ENCODE peak calls at places on chromosomes 11 and 22, in six cellular contexts. One of them, this sample, is unnamed.

GRCh38 chr11:64248578-64248977 is 1.8 kb upstream of the PPP1R14B start:
- DNase-seq in neuronal stem cell: no peak
- DNase-seq in mesenchymal stem cell: no peak
- DNase-seq in IMR-90: no peak
- DNase-seq in H9: peak
- DNase-seq in mesendoderm: peak
- DNase-seq in this sample: no peak

GRCh38 chr22:45273452-45274075 is 11.2 kb upstream of the UPK3A start:
- DNase-seq in neuronal stem cell: no peak
- DNase-seq in mesenchymal stem cell: no peak
- DNase-seq in IMR-90: no peak
- DNase-seq in H9: no peak
- DNase-seq in mesendoderm: no peak
- DNase-seq in this sample: no peak

GRCh38 chr11:23932485-23932898 is 564.4 kb upstream of the LUZP2 start:
- DNase-seq in neuronal stem cell: no peak
- DNase-seq in mesenchymal stem cell: peak
- DNase-seq in IMR-90: peak
- DNase-seq in H9: no peak
- DNase-seq in mesendoderm: peak
- DNase-seq in this sample: no peak

GRCh38 chr22:26713823-26714449 is 56.5 kb downstream of the MIAT start:
- DNase-seq in neuronal stem cell: no peak
- DNase-seq in mesenchymal stem cell: peak
- DNase-seq in IMR-90: no peak
- DNase-seq in H9: no peak
- DNase-seq in mesendoderm: no peak
- DNase-seq in this sample: no peak

GRCh38 chr11:86669424-86669823 is 3.0 kb downstream of the ME3 start:
- DNase-seq in neuronal stem cell: no peak
- DNase-seq in mesenchymal stem cell: no peak
- DNase-seq in IMR-90: no peak
- DNase-seq in H9: no peak
- DNase-seq in mesendoderm: peak
- DNase-seq in this sample: no peak

GRCh38 chr22:48943567-48944432 is 883.9 kb downstream of the BRD1 start:
- DNase-seq in neuronal stem cell: peak
- DNase-seq in mesenchymal stem cell: no peak
- DNase-seq in IMR-90: no peak
- DNase-seq in H9: peak
- DNase-seq in mesendoderm: peak
- DNase-seq in this sample: peak

GRCh38 chr11:82767123-82767522 is 33.5 kb upstream of the FAM181B start:
- DNase-seq in neuronal stem cell: no peak
- DNase-seq in mesenchymal stem cell: no peak
- DNase-seq in IMR-90: no peak
- DNase-seq in H9: no peak
- DNase-seq in mesendoderm: no peak
- DNase-seq in this sample: no peak

GRCh38 chr11:69307421-69307820 is 13.5 kb downstream of the MYEOV start:
- DNase-seq in neuronal stem cell: no peak
- DNase-seq in mesenchymal stem cell: no peak
- DNase-seq in IMR-90: no peak
- DNase-seq in H9: no peak
- DNase-seq in mesendoderm: no peak
- DNase-seq in this sample: no peak

GRCh38 chr22:49807780-49808708 is 19.6 kb downstream of the BRD1 start:
- DNase-seq in neuronal stem cell: no peak
- DNase-seq in mesenchymal stem cell: no peak
- DNase-seq in IMR-90: no peak
- DNase-seq in H9: no peak
- DNase-seq in mesendoderm: no peak
- DNase-seq in this sample: no peak

GRCh38 chr22:42217019-42217751 is 53.3 kb downstream of the TCF20 start:
- DNase-seq in neuronal stem cell: no peak
- DNase-seq in mesenchymal stem cell: peak
- DNase-seq in IMR-90: peak
- DNase-seq in H9: no peak
- DNase-seq in mesendoderm: no peak
- DNase-seq in this sample: no peak

GRCh38 chr22:19877626-19878339 is 23.1 kb upstream of the GNB1L start:
- DNase-seq in neuronal stem cell: no peak
- DNase-seq in mesenchymal stem cell: peak
- DNase-seq in IMR-90: peak
- DNase-seq in H9: no peak
- DNase-seq in mesendoderm: no peak
- DNase-seq in this sample: no peak

GRCh38 chr11:120801801-120802689 is 221.9 kb upstream of the TBCEL start:
- DNase-seq in neuronal stem cell: peak
- DNase-seq in mesenchymal stem cell: peak
- DNase-seq in IMR-90: peak
- DNase-seq in H9: peak
- DNase-seq in mesendoderm: peak
- DNase-seq in this sample: peak

GRCh38 chr22:26239561-26239960 is 70.3 kb downstream of the SEZ6L start:
- DNase-seq in neuronal stem cell: no peak
- DNase-seq in mesenchymal stem cell: no peak
- DNase-seq in IMR-90: no peak
- DNase-seq in H9: peak
- DNase-seq in mesendoderm: no peak
- DNase-seq in this sample: no peak

GRCh38 chr22:39995346-39996252 is 845 bp downstream of the FAM83F start:
- DNase-seq in neuronal stem cell: no peak
- DNase-seq in mesenchymal stem cell: no peak
- DNase-seq in IMR-90: no peak
- DNase-seq in H9: peak
- DNase-seq in mesendoderm: peak
- DNase-seq in this sample: no peak

DNA sequence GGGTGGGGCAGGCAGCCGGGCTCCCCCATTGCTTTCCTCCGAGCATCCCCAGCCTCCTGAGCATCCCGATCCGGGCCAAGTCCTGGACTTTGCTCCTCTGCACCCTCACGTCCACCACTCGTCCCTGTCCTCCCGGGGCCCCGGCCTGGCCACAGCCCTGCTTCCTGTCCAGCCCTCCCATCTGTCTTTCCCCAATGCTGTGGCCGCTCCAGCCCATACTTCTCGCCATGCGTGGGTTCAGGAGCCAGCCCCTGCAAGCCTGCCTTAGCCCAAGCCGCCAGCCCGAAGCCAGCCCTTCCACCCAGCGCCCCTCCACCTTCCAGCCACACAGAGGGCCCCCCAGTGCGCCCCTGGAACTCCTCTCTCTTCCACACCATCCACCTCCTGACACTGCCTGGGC is 23.8 kb downstream of the MRPL23 start:
- DNase-seq in neuronal stem cell: no peak
- DNase-seq in mesenchymal stem cell: no peak
- DNase-seq in IMR-90: no peak
- DNase-seq in H9: no peak
- DNase-seq in mesendoderm: no peak
- DNase-seq in this sample: no peak
- H2BK120ac ChIP-seq in neuronal stem cell: no peak
- H2BK120ac ChIP-seq in mesenchymal stem cell: no peak
- H2BK120ac ChIP-seq in IMR-90: no peak
- H2BK120ac ChIP-seq in H9: no peak
- H2BK120ac ChIP-seq in mesendoderm: no peak
- H2BK120ac ChIP-seq in this sample: no peak

GRCh38 chr11:117413616-117414015 is 86.0 kb downstream of the CEP164 start:
- DNase-seq in neuronal stem cell: no peak
- DNase-seq in mesenchymal stem cell: no peak
- DNase-seq in IMR-90: no peak
- DNase-seq in H9: no peak
- DNase-seq in mesendoderm: no peak
- DNase-seq in this sample: no peak

GRCh38 chr11:117412176-117412575 is 84.5 kb downstream of the CEP164 start:
- DNase-seq in neuronal stem cell: no peak
- DNase-seq in mesenchymal stem cell: no peak
- DNase-seq in IMR-90: no peak
- DNase-seq in H9: no peak
- DNase-seq in mesendoderm: no peak
- DNase-seq in this sample: no peak

GRCh38 chr11:117415358-117415896 is 87.8 kb downstream of the CEP164 start:
- DNase-seq in neuronal stem cell: no peak
- DNase-seq in mesenchymal stem cell: no peak
- DNase-seq in IMR-90: no peak
- DNase-seq in H9: no peak
- DNase-seq in mesendoderm: no peak
- DNase-seq in this sample: no peak

GRCh38 chr11:117412653-117413275 is 85.1 kb downstream of the CEP164 start:
- DNase-seq in neuronal stem cell: no peak
- DNase-seq in mesenchymal stem cell: no peak
- DNase-seq in IMR-90: no peak
- DNase-seq in H9: no peak
- DNase-seq in mesendoderm: no peak
- DNase-seq in this sample: no peak

GRCh38 chr11:117414724-117415123 is 87.1 kb downstream of the CEP164 start:
- DNase-seq in neuronal stem cell: no peak
- DNase-seq in mesenchymal stem cell: no peak
- DNase-seq in IMR-90: no peak
- DNase-seq in H9: no peak
- DNase-seq in mesendoderm: no peak
- DNase-seq in this sample: no peak
- H2BK15ac ChIP-seq in neuronal stem cell: no peak
- H2BK15ac ChIP-seq in mesenchymal stem cell: no peak
- H2BK15ac ChIP-seq in IMR-90: no peak
- H2BK15ac ChIP-seq in H9: no peak
- H2BK15ac ChIP-seq in mesendoderm: no peak
- H2BK15ac ChIP-seq in this sample: no peak

GRCh38 chr11:36101466-36101865 is 157.6 kb downstream of the LDLRAD3 start:
- DNase-seq in neuronal stem cell: no peak
- DNase-seq in mesenchymal stem cell: no peak
- DNase-seq in IMR-90: no peak
- DNase-seq in H9: no peak
- DNase-seq in mesendoderm: no peak
- DNase-seq in this sample: no peak

GRCh38 chr11:36104660-36104992 is 160.8 kb downstream of the LDLRAD3 start:
- DNase-seq in neuronal stem cell: no peak
- DNase-seq in mesenchymal stem cell: no peak
- DNase-seq in IMR-90: no peak
- DNase-seq in H9: no peak
- DNase-seq in mesendoderm: no peak
- DNase-seq in this sample: no peak

GRCh38 chr11:36102868-36103267 is 159.0 kb downstream of the LDLRAD3 start:
- DNase-seq in neuronal stem cell: no peak
- DNase-seq in mesenchymal stem cell: no peak
- DNase-seq in IMR-90: no peak
- DNase-seq in H9: no peak
- DNase-seq in mesendoderm: no peak
- DNase-seq in this sample: no peak

GRCh38 chr11:36105743-36106581 is 162.1 kb downstream of the LDLRAD3 start:
- DNase-seq in neuronal stem cell: no peak
- DNase-seq in mesenchymal stem cell: no peak
- DNase-seq in IMR-90: no peak
- DNase-seq in H9: no peak
- DNase-seq in mesendoderm: no peak
- DNase-seq in this sample: no peak

DNA sequence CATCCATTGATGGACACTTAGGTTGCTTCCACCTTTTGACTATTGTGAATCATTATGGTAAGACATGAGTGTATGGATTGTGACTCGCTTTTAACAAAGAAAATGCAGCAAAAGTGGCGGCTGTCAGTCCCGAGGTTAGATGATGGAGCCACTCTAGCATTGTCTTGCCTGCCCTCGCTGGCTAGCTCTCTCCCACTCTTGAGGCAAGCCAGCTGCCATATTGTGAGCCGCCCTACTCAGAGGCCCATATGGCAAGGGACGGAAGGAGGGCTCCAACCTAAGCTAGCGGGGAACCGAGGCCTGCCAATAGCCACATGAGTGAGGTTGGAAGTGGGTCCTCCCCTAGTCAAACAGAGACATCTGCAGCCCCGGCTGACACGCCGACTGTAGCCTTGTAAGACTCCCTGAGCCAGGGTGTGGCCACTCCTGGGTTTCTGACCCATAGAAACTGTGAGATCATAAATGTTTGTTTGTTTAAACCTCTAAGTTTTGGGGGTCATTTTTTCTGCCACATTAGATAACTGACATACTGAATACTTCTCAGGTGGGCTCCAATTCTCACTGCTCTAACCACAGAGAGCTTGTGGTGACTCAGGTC is 160.2 kb downstream of the LDLRAD3 start:
- DNase-seq in neuronal stem cell: no peak
- DNase-seq in mesenchymal stem cell: no peak
- DNase-seq in IMR-90: no peak
- DNase-seq in H9: no peak
- DNase-seq in mesendoderm: no peak
- DNase-seq in this sample: no peak
- H3K18ac ChIP-seq in neuronal stem cell: peak
- H3K18ac ChIP-seq in mesenchymal stem cell: no peak
- H3K18ac ChIP-seq in IMR-90: no peak
- H3K18ac ChIP-seq in H9: peak
- H3K18ac ChIP-seq in mesendoderm: peak
- H3K18ac ChIP-seq in this sample: peak

GRCh38 chr11:95922536-95923440 is 1.1 kb downstream of the MTMR2 start:
- DNase-seq in neuronal stem cell: no peak
- DNase-seq in mesenchymal stem cell: peak
- DNase-seq in IMR-90: no peak
- DNase-seq in H9: no peak
- DNase-seq in mesendoderm: no peak
- DNase-seq in this sample: no peak

GRCh38 chr11:95925011-95925410 is 1.1 kb upstream of the MTMR2 start:
- DNase-seq in neuronal stem cell: no peak
- DNase-seq in mesenchymal stem cell: peak
- DNase-seq in IMR-90: peak
- DNase-seq in H9: no peak
- DNase-seq in mesendoderm: peak
- DNase-seq in this sample: no peak

GRCh38 chr11:95923441-95923729 is 522 bp downstream of the MTMR2 start:
- DNase-seq in neuronal stem cell: no peak
- DNase-seq in mesenchymal stem cell: no peak
- DNase-seq in IMR-90: no peak
- DNase-seq in H9: no peak
- DNase-seq in mesendoderm: no peak
- DNase-seq in this sample: no peak

GRCh38 chr11:95924414-95924760 is 480 bp upstream of the MTMR2 start:
- DNase-seq in neuronal stem cell: no peak
- DNase-seq in mesenchymal stem cell: peak
- DNase-seq in IMR-90: peak
- DNase-seq in H9: no peak
- DNase-seq in mesendoderm: peak
- DNase-seq in this sample: no peak

DNA sequence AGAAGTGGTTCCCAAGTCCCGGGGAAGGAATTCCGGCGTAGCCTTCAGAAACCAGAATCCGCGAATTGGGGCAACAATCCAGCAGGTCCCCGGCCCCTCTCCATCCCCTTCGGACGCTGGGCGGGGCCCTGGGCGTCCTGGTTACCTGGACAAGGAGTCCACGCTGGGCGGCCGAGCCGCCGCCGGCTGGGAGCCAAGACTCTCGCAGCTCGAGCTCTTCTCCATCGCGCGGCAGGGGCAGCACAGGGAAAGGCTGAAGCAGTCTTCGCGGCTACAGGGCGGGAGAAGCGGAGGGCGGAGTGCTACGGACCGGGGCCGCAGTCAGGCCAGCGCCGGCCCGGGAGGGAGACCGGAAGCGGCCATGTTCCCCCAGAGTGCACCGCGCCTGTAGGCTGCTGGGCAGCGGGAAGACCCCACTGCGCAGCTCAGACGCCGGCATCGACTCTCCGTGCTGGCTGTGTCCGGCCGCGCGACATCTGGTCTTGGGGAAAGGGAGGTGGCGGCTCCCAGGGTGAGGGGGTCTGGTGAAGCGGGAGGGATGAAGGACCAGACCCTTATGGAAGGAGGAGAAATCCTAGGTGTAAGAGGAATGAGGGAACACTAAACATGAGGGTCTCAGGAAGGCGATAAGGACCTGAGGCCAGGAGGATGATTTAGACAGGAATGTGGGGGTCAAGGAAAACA is at the start of gene MTMR2:
- DNase-seq in neuronal stem cell: peak
- DNase-seq in mesenchymal stem cell: peak
- DNase-seq in IMR-90: peak
- DNase-seq in H9: peak
- DNase-seq in mesendoderm: peak
- DNase-seq in this sample: peak
- H2BK120ac ChIP-seq in neuronal stem cell: peak
- H2BK120ac ChIP-seq in mesenchymal stem cell: peak
- H2BK120ac ChIP-seq in IMR-90: peak
- H2BK120ac ChIP-seq in H9: no peak
- H2BK120ac ChIP-seq in mesendoderm: peak
- H2BK120ac ChIP-seq in this sample: peak

This sample was measured in H1.